ENCODE peak calls at places on chromosomes 3 and 15, in seven cellular contexts. J is upper lobe of right lung, X is breast epithelium, S is testis, M is endodermal cell, G is GM23338, Z is left ventricle myocardium inferior. Q is an unnamed sample.

GRCh38 chr3:131596884-131597283 is 94.1 kb upstream of the MRPL3 start:
- DNase-seq in M (no peak), G (no peak), X (no peak), J (no peak), S (no peak), Z (no peak), Q (no peak)

GRCh38 chr3:59408047-59408624 is 358.3 kb upstream of the CFAP20DC start:
- DNase-seq in G (no peak), X (no peak), J (no peak), M (no peak), Z (no peak), S (no peak), Q (no peak)

GRCh38 chr3:123346041-123346440 is 102.8 kb downstream of the ADCY5 start:
- DNase-seq in S (no peak), Z (no peak), G (no peak), J (peak; percentile 29), X (no peak), M (peak; percentile 48), Q (no peak)

GRCh38 chr3:140384876-140385275 is 293.0 kb upstream of the TRIM42 start:
- DNase-seq in G (no peak), Z (no peak), X (no peak), J (no peak), M (peak; percentile 2), S (no peak), Q (no peak)

GRCh38 chr3:29247088-29247745 is 33.7 kb upstream of the RBMS3 start:
- DNase-seq in Z (no peak), J (no peak), M (no peak), X (no peak), G (no peak), S (no peak), Q (no peak)

GRCh38 chr15:35738370-35738769 is 192.4 kb upstream of the DPH6 start:
- DNase-seq in Z (no peak), J (no peak), M (peak; percentile 59), X (no peak), G (peak; percentile 10), S (no peak), Q (no peak)

GRCh38 chr15:25136119-25136518 is 181.3 kb downstream of the SNRPN start:
- DNase-seq in G (peak; percentile 81), S (peak; percentile 31), X (no peak), J (no peak), M (peak; percentile 61), Z (no peak), Q (no peak)

GRCh38 chr3:81013360-81013759 is 748.1 kb downstream of the GBE1 start:
- DNase-seq in X (no peak), Z (no peak), M (no peak), J (no peak), S (no peak), G (no peak), Q (no peak)

GRCh38 chr3:5217824-5218595 is 30.5 kb downstream of the EDEM1 start:
- DNase-seq in S (peak; percentile 21), X (no peak), Z (no peak), M (no peak), J (no peak), G (no peak), Q (no peak)

GRCh38 chr3:184572528-184573270 is 11.1 kb downstream of the EPHB3 start:
- DNase-seq in G (no peak), X (no peak), Z (no peak), J (no peak), M (no peak), S (no peak), Q (no peak)

GRCh38 chr3:78139166-78139565 is 1099.3 kb downstream of the ROBO2 start:
- DNase-seq in G (no peak), J (no peak), M (no peak), X (no peak), Z (no peak), S (no peak), Q (no peak)

GRCh38 chr15:63065262-63066234 is 23.0 kb downstream of the TPM1 start:
- DNase-seq in S (no peak), G (peak; percentile 66), J (no peak), M (peak; percentile 44), X (no peak), Z (no peak), Q (no peak)

GRCh38 chr3:72133329-72134011 is 348.5 kb upstream of the PROK2 start:
- DNase-seq in G (no peak), S (peak; percentile 43), J (no peak), X (no peak), M (no peak), Z (no peak), Q (no peak)

GRCh38 chr3:87390821-87391220 is 114.4 kb upstream of the POU1F1 start:
- DNase-seq in J (no peak), M (no peak), G (no peak), Z (no peak), X (no peak), S (no peak), Q (no peak)

GRCh38 chr3:174376346-174376745 is 482.8 kb upstream of the NAALADL2 start:
- DNase-seq in X (no peak), G (no peak), S (no peak), M (no peak), J (no peak), Z (no peak), Q (no peak)

GRCh38 chr15:64883997-64884511 is 27.6 kb upstream of the ANKDD1A start:
- DNase-seq in J (peak; percentile 87), M (peak; percentile 68), G (no peak), Z (peak; percentile 70), S (peak; percentile 85), X (no peak), Q (peak; percentile 80)

GRCh38 chr3:39108309-39108708 is 829 bp downstream of the TTC21A start:
- DNase-seq in J (no peak), S (no peak), M (no peak), Z (no peak), X (no peak), G (no peak), Q (no peak)

GRCh38 chr3:35671483-35671882 is 32.2 kb downstream of the ARPP21 start:
- DNase-seq in J (no peak), M (no peak), Z (no peak), S (no peak), X (no peak), G (no peak), Q (no peak)

GRCh38 chr3:127207727-127208482 is 15.0 kb downstream of the PRR23E start:
- DNase-seq in X (no peak), M (no peak), J (no peak), G (no peak), Z (no peak), S (no peak), Q (no peak)

GRCh38 chr15:57422113-57422754 is 45.9 kb downstream of the CGNL1 start:
- DNase-seq in S (no peak), G (no peak), M (peak; percentile 13), X (no peak), Z (no peak), J (no peak), Q (no peak)

GRCh38 chr3:8848696-8849131 is 79.3 kb upstream of the OXTR start:
- DNase-seq in Z (no peak), G (no peak), X (no peak), J (no peak), S (no peak), M (peak; percentile 18), Q (no peak)

GRCh38 chr3:196524527-196524926 is 9.4 kb upstream of the SMCO1 start:
- DNase-seq in X (no peak), S (no peak), M (no peak), G (peak; percentile 72), Z (no peak), J (no peak), Q (no peak)

GRCh38 chr15:31316135-31316795 is 10.4 kb upstream of the KLF13 start:
- DNase-seq in S (no peak), X (no peak), G (no peak), Z (no peak), M (no peak), J (no peak), Q (no peak)

GRCh38 chr3:187952849-187953248 is 201.1 kb upstream of the LPP start:
- DNase-seq in X (no peak), J (no peak), G (no peak), M (peak; percentile 50), Z (no peak), S (no peak), Q (no peak)

GRCh38 chr3:53079791-53080555 is 34.1 kb upstream of the SFMBT1 start:
- DNase-seq in Z (no peak), S (no peak), G (no peak), M (no peak), J (no peak), X (no peak), Q (no peak)

GRCh38 chr15:74378853-74379252 is 11.4 kb upstream of the CYP11A1 start:
- DNase-seq in M (no peak), J (no peak), X (peak; percentile 58), Z (no peak), G (no peak), S (no peak), Q (no peak)

GRCh38 chr15:38401101-38401500 is 52.8 kb upstream of the FAM98B start:
- DNase-seq in M (no peak), J (no peak), X (no peak), Z (no peak), G (no peak), S (no peak), Q (no peak)

DNA sequence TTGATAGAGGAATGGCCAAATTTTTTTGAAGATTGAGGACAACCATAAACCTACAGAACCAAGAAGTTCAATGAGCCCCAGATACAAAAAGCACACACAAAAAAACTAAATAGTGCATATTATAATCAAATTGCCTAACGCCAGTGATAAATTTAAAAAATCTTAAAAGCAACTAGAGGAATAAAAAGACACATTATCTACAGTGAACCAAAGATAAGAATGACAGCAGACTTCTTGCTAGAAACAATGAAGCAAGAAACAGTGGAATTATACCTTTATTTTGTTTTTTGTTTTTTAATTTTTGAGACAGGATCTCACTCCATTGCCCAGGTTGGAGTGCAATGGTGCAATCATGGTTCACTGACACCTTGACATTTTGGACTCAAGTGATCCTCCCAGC is 9.9 kb upstream of the SAMD7 start:
- DNase-seq in M (no peak), J (no peak), G (no peak), S (no peak), X (no peak), Z (no peak), Q (no peak)
- H3K4me1 ChIP-seq in M (no peaks in the 10 kb centered on the region), J (no peaks in the 10 kb centered on the region), G (peaks cover 4% of the 10 kb centered on the region), S (no peaks in the 10 kb centered on the region), X (no peaks in the 10 kb centered on the region), Z (peaks cover 14% of the 10 kb centered on the region), Q (peaks cover 6% of the 10 kb centered on the region)

GRCh38 chr3:47841786-47842349 is 38.9 kb downstream of the DHX30 start:
- DNase-seq in X (no peak), S (no peak), M (no peak), J (no peak), G (peak; percentile 79), Z (no peak), Q (no peak)

GRCh38 chr3:47838503-47838902 is 35.6 kb downstream of the DHX30 start:
- DNase-seq in G (no peak), S (no peak), X (no peak), J (no peak), M (no peak), Z (no peak), Q (no peak)

GRCh38 chr3:47836986-47837385 is 34.0 kb downstream of the DHX30 start:
- DNase-seq in M (no peak), S (no peak), Z (no peak), X (no peak), J (no peak), G (no peak), Q (no peak)
- H3K36me3 ChIP-seq in M (peaks cover 82% of the 10 kb centered on the region), S (no peaks in the 10 kb centered on the region), Z (peaks cover 83% of the 10 kb centered on the region), X (no peaks in the 10 kb centered on the region), J (peaks cover 97% of the 10 kb centered on the region), G (peaks cover 52% of the 10 kb centered on the region), Q (peaks cover 12% of the 10 kb centered on the region)

GRCh38 chr3:129890891-129891290 is 2.6 kb downstream of the TMCC1 start:
- DNase-seq in X (no peak), Z (no peak), J (no peak), G (no peak), M (no peak), S (no peak), Q (no peak)
- H3K4me1 ChIP-seq in X (peaks cover 13% of the 10 kb centered on the region), Z (peaks cover 61% of the 10 kb centered on the region), J (peaks cover 39% of the 10 kb centered on the region), G (peaks cover 33% of the 10 kb centered on the region), M (peaks cover 15% of the 10 kb centered on the region), S (peaks cover 21% of the 10 kb centered on the region), Q (no peaks in the 10 kb centered on the region)

GRCh38 chr3:149744630-149745029 is 7.7 kb downstream of the COMMD2 start:
- DNase-seq in M (no peak), Z (no peak), S (no peak), X (no peak), G (no peak), J (no peak), Q (no peak)
- H3K36me3 ChIP-seq in M (peaks cover 98% of the 10 kb centered on the region), Z (peaks cover 98% of the 10 kb centered on the region), S (no peaks in the 10 kb centered on the region), X (no peaks in the 10 kb centered on the region), G (peaks cover 18% of the 10 kb centered on the region), J (peaks cover 84% of the 10 kb centered on the region), Q (no peaks in the 10 kb centered on the region)